ENCODE peak calls at places on chromosomes 12 and 14, in eight cellular contexts. One of them, this sample, is unnamed.

GRCh38 chr14:92004062-92004461 is 35.8 kb downstream of the TRIP11 start:
- DNase-seq in RPMI7951: no peak
- DNase-seq in lower leg skin: no peak
- DNase-seq in cardiac muscle cell: no peak
- DNase-seq in non-pigmented ciliary epithelial cell: no peak
- DNase-seq in GM04504: no peak
- DNase-seq in gastrocnemius medialis: no peak
- DNase-seq in cardiac fibroblast: no peak
- DNase-seq in this sample: no peak

GRCh38 chr14:100025111-100025510 is 40.1 kb upstream of the EVL start:
- DNase-seq in RPMI7951: peak
- DNase-seq in lower leg skin: no peak
- DNase-seq in cardiac muscle cell: peak
- DNase-seq in non-pigmented ciliary epithelial cell: no peak
- DNase-seq in GM04504: no peak
- DNase-seq in gastrocnemius medialis: peak
- DNase-seq in cardiac fibroblast: peak
- DNase-seq in this sample: peak

GRCh38 chr12:113059071-113059595 is 2.6 kb downstream of the DTX1 start:
- DNase-seq in RPMI7951: no peak
- DNase-seq in lower leg skin: no peak
- DNase-seq in cardiac muscle cell: no peak
- DNase-seq in non-pigmented ciliary epithelial cell: no peak
- DNase-seq in GM04504: no peak
- DNase-seq in gastrocnemius medialis: no peak
- DNase-seq in cardiac fibroblast: no peak
- DNase-seq in this sample: no peak

GRCh38 chr14:101087614-101088394 is 184.3 kb upstream of the RTL1 start:
- DNase-seq in RPMI7951: peak
- DNase-seq in lower leg skin: peak
- DNase-seq in cardiac muscle cell: peak
- DNase-seq in non-pigmented ciliary epithelial cell: no peak
- DNase-seq in GM04504: peak
- DNase-seq in gastrocnemius medialis: peak
- DNase-seq in cardiac fibroblast: no peak
- DNase-seq in this sample: no peak

GRCh38 chr14:105937253-105938054 is 411.1 kb downstream of the TMEM121 start:
- DNase-seq in RPMI7951: no peak
- DNase-seq in lower leg skin: no peak
- DNase-seq in cardiac muscle cell: no peak
- DNase-seq in non-pigmented ciliary epithelial cell: no peak
- DNase-seq in GM04504: no peak
- DNase-seq in gastrocnemius medialis: no peak
- DNase-seq in cardiac fibroblast: no peak
- DNase-seq in this sample: no peak

GRCh38 chr12:18753481-18754117 is 15.7 kb downstream of the CAPZA3 start:
- DNase-seq in RPMI7951: no peak
- DNase-seq in lower leg skin: no peak
- DNase-seq in cardiac muscle cell: peak
- DNase-seq in non-pigmented ciliary epithelial cell: no peak
- DNase-seq in GM04504: no peak
- DNase-seq in gastrocnemius medialis: no peak
- DNase-seq in cardiac fibroblast: no peak
- DNase-seq in this sample: no peak

GRCh38 chr14:66009104-66009503 is 477.1 kb upstream of the CCDC196 start:
- DNase-seq in RPMI7951: peak
- DNase-seq in lower leg skin: no peak
- DNase-seq in cardiac muscle cell: peak
- DNase-seq in non-pigmented ciliary epithelial cell: peak
- DNase-seq in GM04504: peak
- DNase-seq in gastrocnemius medialis: no peak
- DNase-seq in cardiac fibroblast: peak
- DNase-seq in this sample: no peak

GRCh38 chr12:34298971-34299801 is 276.9 kb downstream of the ALG10 start:
- DNase-seq in RPMI7951: no peak
- DNase-seq in lower leg skin: no peak
- DNase-seq in cardiac muscle cell: no peak
- DNase-seq in non-pigmented ciliary epithelial cell: no peak
- DNase-seq in GM04504: no peak
- DNase-seq in gastrocnemius medialis: no peak
- DNase-seq in cardiac fibroblast: no peak
- DNase-seq in this sample: no peak

GRCh38 chr14:69052181-69052601 is 73.1 kb upstream of the ACTN1 start:
- DNase-seq in RPMI7951: no peak
- DNase-seq in lower leg skin: no peak
- DNase-seq in cardiac muscle cell: peak
- DNase-seq in non-pigmented ciliary epithelial cell: no peak
- DNase-seq in GM04504: no peak
- DNase-seq in gastrocnemius medialis: no peak
- DNase-seq in cardiac fibroblast: no peak
- DNase-seq in this sample: no peak

GRCh38 chr12:96352161-96352835 is 47.9 kb downstream of the CDK17 start:
- DNase-seq in RPMI7951: no peak
- DNase-seq in lower leg skin: no peak
- DNase-seq in cardiac muscle cell: no peak
- DNase-seq in non-pigmented ciliary epithelial cell: no peak
- DNase-seq in GM04504: no peak
- DNase-seq in gastrocnemius medialis: no peak
- DNase-seq in cardiac fibroblast: no peak
- DNase-seq in this sample: no peak

GRCh38 chr12:54936736-54937135 is 47.8 kb downstream of the TESPA1 start:
- DNase-seq in RPMI7951: no peak
- DNase-seq in lower leg skin: no peak
- DNase-seq in cardiac muscle cell: no peak
- DNase-seq in non-pigmented ciliary epithelial cell: no peak
- DNase-seq in GM04504: no peak
- DNase-seq in gastrocnemius medialis: no peak
- DNase-seq in cardiac fibroblast: peak
- DNase-seq in this sample: no peak

GRCh38 chr14:95098984-95099599 is 58.2 kb downstream of the DICER1 start:
- DNase-seq in RPMI7951: peak
- DNase-seq in lower leg skin: peak
- DNase-seq in cardiac muscle cell: peak
- DNase-seq in non-pigmented ciliary epithelial cell: no peak
- DNase-seq in GM04504: peak
- DNase-seq in gastrocnemius medialis: peak
- DNase-seq in cardiac fibroblast: peak
- DNase-seq in this sample: no peak

GRCh38 chr12:131604146-131604844 is 106.6 kb upstream of the SFSWAP start:
- DNase-seq in RPMI7951: no peak
- DNase-seq in lower leg skin: no peak
- DNase-seq in cardiac muscle cell: no peak
- DNase-seq in non-pigmented ciliary epithelial cell: no peak
- DNase-seq in GM04504: no peak
- DNase-seq in gastrocnemius medialis: no peak
- DNase-seq in cardiac fibroblast: no peak
- DNase-seq in this sample: no peak

This sample was measured in germinal center.